ENCODE peak calls at places on chromosomes 5 and 9, in four cellular contexts. K, Z, H and B are unnamed samples. For H3K36me3 and H3K27me3, the result is how much of the 10 kb centered on the place peaks cover.

GRCh38 chr5:73391441-73391871 is 57.1 kb downstream of the FOXD1 start:
- DNase-seq in H (no peak), K (no peak), Z (no peak), B (no peak)

GRCh38 chr5:78506296-78507049 is 142.1 kb downstream of the LHFPL2 start:
- DNase-seq in H (no peak), Z (no peak), K (no peak), B (no peak)

GRCh38 chr5:181058321-181058720 is 18.3 kb downstream of the BTNL9 start:
- DNase-seq in K (no peak), H (no peak), Z (peak), B (no peak)

GRCh38 chr9:22211588-22212360 is 202.7 kb upstream of the CDKN2B start:
- DNase-seq in H (no peak), Z (no peak), K (no peak), B (peak)

GRCh38 chr5:156534086-156534485 is 207.1 kb downstream of the SGCD start:
- DNase-seq in Z (no peak), H (no peak), K (no peak), B (no peak)

GRCh38 chr9:92373167-92373566 is 31.2 kb downstream of the OGN start:
- DNase-seq in K (no peak), H (no peak), Z (no peak), B (no peak)

GRCh38 chr9:107306308-107306707 is 23.2 kb downstream of the RAD23B start:
- DNase-seq in K (no peak), H (no peak), Z (no peak), B (no peak)

GRCh38 chr9:118578467-118578866 is 790.8 kb downstream of the BRINP1 start:
- DNase-seq in K (no peak), H (no peak), Z (no peak), B (peak)

GRCh38 chr5:174721522-174722432 is 2.6 kb upstream of the MSX2 start:
- DNase-seq in H (peak), K (no peak), Z (no peak), B (no peak)
- TF ChIP-seq CTCF in H (no peak), K (no peak), Z (no peak), B (no peak)

DNA sequence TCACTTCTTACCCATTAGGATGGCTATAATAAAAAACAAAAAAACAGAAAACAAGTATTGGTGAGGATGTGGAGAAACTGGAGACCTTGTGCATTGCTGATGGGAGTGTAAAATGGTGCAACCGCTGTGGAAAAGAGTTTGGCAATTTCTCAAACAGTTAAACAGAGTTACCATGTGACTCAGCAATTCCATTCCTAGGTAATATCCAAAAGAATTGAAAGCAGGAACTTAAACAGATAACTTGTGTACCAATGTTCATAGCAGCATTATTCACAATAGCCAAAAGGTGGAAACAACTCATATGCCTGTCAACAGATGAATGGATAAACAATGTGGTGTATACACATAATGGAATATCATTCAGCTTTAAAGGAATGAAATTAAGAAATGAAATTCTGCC is 28.9 kb downstream of the DCP2 start:
- DNase-seq in K (no peak), H (no peak), Z (no peak), B (peak)
- H3K36me3 ChIP-seq in K (under half), H (half or more), Z (under half), B (under half)

GRCh38 chr5:141703133-141703561 is 21.1 kb upstream of the ARAP3 start:
- DNase-seq in H (no peak), K (no peak), Z (no peak), B (no peak)
- H3K27me3 ChIP-seq in H (half or more), K (under half), Z (under half), B (under half)

GRCh38 chr9:132182609-132183073 is 20.8 kb downstream of the NTNG2 start:
- DNase-seq in K (no peak), H (no peak), Z (no peak), B (no peak)
- TF ChIP-seq CTCF in K (no peak), H (no peak), Z (no peak), B (no peak)

DNA sequence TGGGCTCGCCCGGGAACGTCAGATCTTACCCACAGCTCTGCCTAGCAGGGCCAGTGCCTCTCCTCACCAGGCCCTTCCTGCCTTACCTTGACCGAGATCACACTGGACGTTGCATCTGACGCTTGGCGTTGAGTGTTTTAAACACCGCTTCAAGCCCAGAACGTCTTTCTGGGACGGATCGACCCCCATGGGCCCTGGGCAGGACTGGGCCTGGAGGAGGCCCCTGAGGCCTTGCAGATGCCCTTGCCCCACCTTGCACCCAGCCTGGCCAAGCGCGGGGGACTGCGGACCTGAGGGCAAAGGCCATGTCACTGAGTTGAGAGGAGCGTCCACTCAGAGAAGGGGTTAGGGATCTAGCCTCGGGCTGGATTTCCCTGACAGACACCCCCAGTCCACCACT is 64.3 kb upstream of the FCN2 start:
- DNase-seq in Z (no peak), K (no peak), H (no peak), B (no peak)
- H3K36me3 ChIP-seq in Z (under half), K (under half), H (half or more), B (under half)

DNA sequence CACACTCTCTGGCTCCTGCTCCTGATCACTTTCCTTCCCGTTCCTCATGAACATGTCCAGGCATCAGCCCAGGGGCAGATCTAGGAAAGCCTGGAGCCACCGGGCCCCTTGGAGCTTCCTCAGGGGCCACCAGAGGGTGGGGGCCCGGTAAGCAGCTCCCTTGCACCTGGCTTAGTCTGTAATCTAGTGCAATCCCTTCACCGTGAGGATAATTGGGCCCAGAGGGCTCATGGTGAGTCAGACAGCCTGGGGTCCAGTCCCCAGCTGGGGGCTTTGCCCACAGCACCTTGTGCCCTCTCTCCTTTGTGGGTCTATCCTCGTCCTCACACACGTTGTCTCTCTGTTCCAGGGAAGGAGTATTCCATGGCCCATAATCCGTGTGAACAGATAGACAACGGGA is 10.4 kb upstream of the ALDH1B1 start:
- DNase-seq in H (peak), Z (no peak), K (no peak), B (no peak)
- H3K27me3 ChIP-seq in H (under half), Z (under half), K (under half), B (under half)

DNA sequence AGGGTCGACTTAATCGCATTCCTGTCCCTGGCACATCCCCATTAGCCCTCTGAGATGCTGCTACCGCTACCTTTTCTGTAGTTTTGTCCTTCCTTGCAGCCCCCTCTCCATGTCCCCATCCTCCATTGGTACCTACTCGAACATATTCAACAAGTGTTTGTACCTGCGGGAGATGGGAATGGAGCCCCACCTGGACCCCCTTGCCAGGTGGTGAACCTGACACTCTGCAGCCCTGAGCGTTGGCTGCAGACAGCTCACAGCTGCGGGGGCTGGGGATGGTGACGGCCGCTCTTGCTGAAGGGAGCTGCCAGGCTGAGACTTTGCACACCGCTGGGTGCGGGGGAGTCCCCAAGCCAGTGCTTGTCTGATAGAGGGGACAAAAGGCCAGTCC is 96.3 kb upstream of the DAP start:
- DNase-seq in H (no peak), Z (no peak), K (no peak), B (no peak)
- TF ChIP-seq CTCF in H (no peak), Z (no peak), K (no peak), B (no peak)

GRCh38 chr9:33114746-33115145 is 38.3 kb upstream of the SMU1 start:
- DNase-seq in K (no peak), H (no peak), Z (peak), B (no peak)
- H3K36me3 ChIP-seq in K (under half), H (half or more), Z (half or more), B (under half)

DNA sequence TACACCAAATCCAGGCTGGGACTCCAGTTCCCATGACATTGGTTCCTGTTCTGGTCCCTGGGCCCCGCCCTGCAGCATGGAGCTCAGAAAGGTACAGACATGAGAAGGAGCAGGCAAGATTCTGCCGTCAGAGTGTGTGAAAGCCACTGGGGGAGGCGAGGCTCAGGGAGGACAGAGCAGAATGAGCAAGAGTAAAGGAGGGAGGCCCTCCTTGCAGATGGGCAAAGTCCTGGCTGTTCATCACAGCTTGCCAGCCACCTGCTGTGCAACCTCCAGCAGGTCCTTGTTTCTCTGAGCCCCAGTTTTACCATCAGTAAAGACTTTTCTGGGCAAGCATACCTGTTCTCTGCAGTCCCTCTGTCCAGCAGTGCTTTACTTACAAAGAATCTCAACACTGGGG is 73.3 kb downstream of the HRH2 start:
- DNase-seq in K (no peak), H (peak), Z (no peak), B (no peak)
- H3K27me3 ChIP-seq in K (under half), H (half or more), Z (under half), B (under half)